ENCODE peak calls at places on chromosomes 5 and 9, in ten cellular contexts. Q, H, W, Z, F, T, U, M, N and I are unnamed samples.

GRCh38 chr5:530001-530400 is 5.8 kb upstream of the SLC9A3 start:
- DNase-seq in Z (no peak), Q (no peak), M (peak), W (no peak), T (no peak), U (no peak), N (no peak), H (no peak), F (no peak), I (no peak)

GRCh38 chr9:126128494-126129142 is 198.0 kb upstream of the MVB12B start:
- DNase-seq in U (no peak), H (no peak), F (no peak), W (no peak), N (no peak), Z (no peak), M (no peak), Q (no peak), T (no peak), I (no peak)

GRCh38 chr5:141785135-141785534 is 93.1 kb downstream of the PCDH1 start:
- DNase-seq in T (no peak), H (no peak), U (no peak), M (no peak), Z (no peak), N (no peak), Q (no peak), W (no peak), F (no peak), I (no peak)

GRCh38 chr5:140116716-140117115 is 2.8 kb downstream of the PURA start:
- DNase-seq in Q (no peak), T (no peak), M (no peak), H (no peak), F (no peak), U (no peak), N (no peak), Z (no peak), W (no peak), I (no peak)

GRCh38 chr9:93354451-93354850 is 97.0 kb upstream of the FAM120A start:
- DNase-seq in W (no peak), H (no peak), Q (no peak), U (no peak), T (no peak), F (no peak), Z (peak), N (no peak), M (no peak), I (no peak)

GRCh38 chr9:21560281-21560745 is 78.2 kb upstream of the IFNE start:
- DNase-seq in W (no peak), F (peak), T (peak), Z (no peak), N (no peak), Q (no peak), H (no peak), U (no peak), M (no peak), I (no peak)

GRCh38 chr9:4839470-4839912 is 46.7 kb downstream of the RCL1 start:
- DNase-seq in F (no peak), T (no peak), H (no peak), N (no peak), W (no peak), M (no peak), U (no peak), Q (no peak), Z (no peak), I (no peak)

GRCh38 chr5:38576971-38577684 is 20.7 kb upstream of the LIFR start:
- DNase-seq in H (no peak), T (no peak), F (no peak), Z (no peak), U (no peak), N (no peak), M (no peak), Q (no peak), W (no peak), I (no peak)

GRCh38 chr5:174895360-174895759 is 171.0 kb downstream of the MSX2 start:
- DNase-seq in F (peak), W (no peak), N (no peak), M (no peak), T (no peak), H (no peak), Q (no peak), U (no peak), Z (no peak), I (no peak)

GRCh38 chr9:37119360-37119759 is 1.0 kb upstream of the ZCCHC7 start:
- DNase-seq in Z (no peak), Q (no peak), U (no peak), T (no peak), F (no peak), N (no peak), M (no peak), W (no peak), H (no peak), I (no peak)

GRCh38 chr5:134176523-134177196 is at the start of gene SKP1:
- DNase-seq in Q (peak), M (peak), T (peak), F (peak), U (peak), N (peak), W (peak), H (peak), Z (peak), I (peak)

GRCh38 chr5:77641397-77641943 is 3.0 kb upstream of the OTP start:
- DNase-seq in W (no peak), H (no peak), F (peak), Q (no peak), Z (no peak), T (no peak), U (no peak), M (no peak), N (no peak), I (no peak)